ENCODE peak calls at places on chromosome 16, in nine cellular contexts. Q is tibial nerve, D is IMR-90, N is uterus, X is stomach, E is A549, C is heart left ventricle, R is ovary, U is prostate gland. J is an unnamed sample. For H3K4me1, the result is how much of the 10 kb centered on the place peaks cover.

GRCh38 chr16:20676867-20677266 is 20.6 kb downstream of the ACSM1 start:
- DNase-seq in U (no peak), E (no peak), Q (no peak), N (no peak), D (no peak), C (no peak), R (no peak), X (no peak), J (no peak)

GRCh38 chr16:84940670-84941551 is 70.4 kb downstream of the ZDHHC7 start:
- DNase-seq in E (no peak), Q (peak), U (no peak), R (no peak), C (no peak), N (peak), X (no peak), D (no peak), J (no peak)

GRCh38 chr16:69859105-69859969 is 91.8 kb upstream of the CLEC18A start:
- DNase-seq in N (no peak), E (peak), R (no peak), X (peak), U (no peak), D (no peak), Q (no peak), C (peak), J (no peak)

GRCh38 chr16:27520982-27521673 is 28.6 kb downstream of the GTF3C1 start:
- DNase-seq in X (no peak), D (peak), R (no peak), E (no peak), N (peak), C (peak), Q (no peak), U (no peak), J (no peak)

GRCh38 chr16:66639091-66639885 is 34.8 kb downstream of the CMTM3 start:
- DNase-seq in D (no peak), X (no peak), E (no peak), Q (no peak), C (no peak), U (no peak), R (no peak), N (no peak), J (no peak)

GRCh38 chr16:29114476-29115012 is 129.7 kb downstream of the LAT start:
- DNase-seq in Q (no peak), X (no peak), D (no peak), R (no peak), E (no peak), N (no peak), C (no peak), U (no peak), J (no peak)

GRCh38 chr16:80040814-80041213 is 440.3 kb upstream of the MAF start:
- DNase-seq in N (no peak), R (no peak), X (no peak), E (no peak), U (no peak), Q (no peak), D (no peak), C (no peak), J (no peak)

GRCh38 chr16:27424772-27425498 is 23.0 kb downstream of the IL21R start:
- DNase-seq in N (no peak), U (no peak), E (no peak), R (no peak), Q (no peak), D (no peak), C (peak), X (no peak), J (peak)

GRCh38 chr16:56932588-56933265 is 785 bp downstream of the HERPUD1 start:
- DNase-seq in C (peak), Q (peak), N (peak), U (peak), R (peak), X (peak), E (peak), D (peak), J (peak)

GRCh38 chr16:56935201-56935600 is 3.3 kb downstream of the HERPUD1 start:
- DNase-seq in C (no peak), R (no peak), D (no peak), U (no peak), Q (no peak), N (no peak), X (no peak), E (no peak), J (no peak)

GRCh38 chr16:56931769-56932587 is at the start of gene HERPUD1:
- DNase-seq in Q (peak), E (peak), D (peak), N (peak), X (peak), R (peak), U (peak), C (peak), J (peak)

GRCh38 chr16:56933266-56933619 is 1.3 kb downstream of the HERPUD1 start:
- DNase-seq in X (no peak), D (no peak), N (no peak), U (no peak), Q (no peak), E (no peak), R (no peak), C (no peak), J (no peak)

DNA sequence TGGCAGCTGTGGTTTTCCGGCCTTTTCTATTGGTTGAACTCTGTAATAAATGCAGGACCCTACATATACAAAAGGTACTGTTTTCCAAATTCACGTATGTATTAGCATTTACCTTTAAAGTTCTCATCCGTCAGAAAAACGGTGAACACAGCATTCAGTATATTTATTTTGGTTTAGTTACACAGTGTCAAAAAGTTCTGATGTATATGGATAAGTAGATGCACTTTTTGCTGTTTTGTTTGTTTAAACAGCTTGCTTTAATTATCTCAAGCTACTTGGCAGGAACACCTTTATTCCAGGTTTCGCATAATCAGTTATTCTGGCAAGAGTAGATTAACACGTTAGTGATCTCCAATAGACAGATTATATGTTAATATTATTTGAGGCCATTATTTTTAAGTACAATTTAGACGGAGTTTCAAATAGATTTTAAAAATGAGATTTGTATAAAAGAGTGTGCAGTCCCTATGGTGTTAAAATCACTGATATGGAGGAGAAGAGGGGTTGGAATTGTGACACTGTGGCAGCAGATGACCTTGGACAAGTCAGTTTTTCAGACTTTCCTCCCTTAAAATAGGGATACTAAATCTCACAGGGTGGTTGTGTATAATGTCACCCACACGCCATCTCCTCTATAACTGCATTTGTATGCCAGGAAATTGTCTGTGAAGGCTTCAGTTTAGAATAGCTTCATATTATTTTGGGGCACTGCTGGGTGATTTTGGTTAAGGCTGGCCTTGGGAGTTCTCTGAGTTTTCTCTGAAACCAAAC is 2.1 kb downstream of the HERPUD1 start:
- DNase-seq in Q (no peak), U (no peak), R (no peak), C (no peak), D (no peak), N (no peak), E (no peak), X (no peak), J (no peak)
- H3K4me1 ChIP-seq in Q (under half), U (under half), R (under half), C (under half), D (under half), N (under half), E (under half), X (half or more), J (half or more)

DNA sequence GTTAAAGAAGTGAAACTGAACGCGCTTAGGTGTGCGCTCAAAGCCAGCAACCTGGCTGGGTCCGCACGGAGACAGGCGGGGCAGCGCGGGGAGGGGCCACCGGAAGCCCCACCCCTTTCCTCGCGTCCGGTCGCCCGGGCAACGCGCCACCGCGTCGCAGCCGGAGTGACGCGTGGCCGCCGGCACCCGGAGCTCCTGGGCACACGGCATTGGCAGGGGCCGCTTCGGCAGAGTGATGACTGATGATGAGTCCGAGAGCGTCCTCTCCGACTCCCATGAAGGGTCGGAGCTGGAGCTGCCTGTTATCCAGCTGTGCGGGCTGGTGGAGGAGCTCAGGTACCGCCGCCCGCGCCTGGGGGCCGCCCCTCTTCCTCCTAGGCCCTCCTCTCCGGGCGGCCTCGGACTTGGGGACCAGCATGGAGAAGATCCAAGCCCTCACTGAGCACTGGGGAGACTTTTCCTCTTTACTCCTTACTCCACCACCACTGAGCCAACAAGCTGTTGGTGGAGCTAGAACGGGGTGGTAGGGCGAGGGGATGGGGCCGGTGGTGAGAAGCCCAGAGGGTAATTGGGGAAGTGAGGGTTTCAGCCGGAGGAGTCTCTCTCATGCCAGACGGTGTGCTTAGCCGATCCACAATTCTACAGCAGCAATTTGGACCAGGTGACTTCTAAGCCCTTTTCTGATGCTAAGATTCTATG is 44.9 kb downstream of the PRSS54 start:
- DNase-seq in U (peak), R (peak), C (peak), X (peak), E (peak), Q (peak), D (peak), N (peak), J (no peak)
- TF ChIP-seq POLR2A in U (no peak), R (no peak), C (no peak), X (no peak), E (peak), Q (no peak), D (no peak), N (no peak), J (no peak)

GRCh38 chr16:88407042-88407420 is 24.3 kb downstream of the ZNF469 start:
- DNase-seq in N (no peak), X (no peak), Q (no peak), C (no peak), R (no peak), U (no peak), E (no peak), D (no peak), J (no peak)

GRCh38 chr16:88404769-88405168 is 22.0 kb downstream of the ZNF469 start:
- DNase-seq in E (no peak), C (no peak), X (no peak), N (no peak), D (no peak), U (no peak), Q (no peak), R (no peak), J (no peak)

GRCh38 chr16:88405325-88406060 is 22.7 kb downstream of the ZNF469 start:
- DNase-seq in C (peak), X (peak), N (no peak), E (no peak), D (peak), Q (no peak), U (peak), R (peak), J (no peak)

GRCh38 chr16:88407807-88408206 is 25.0 kb downstream of the ZNF469 start:
- DNase-seq in U (no peak), X (no peak), C (no peak), D (no peak), N (no peak), R (no peak), E (no peak), Q (no peak), J (no peak)

DNA sequence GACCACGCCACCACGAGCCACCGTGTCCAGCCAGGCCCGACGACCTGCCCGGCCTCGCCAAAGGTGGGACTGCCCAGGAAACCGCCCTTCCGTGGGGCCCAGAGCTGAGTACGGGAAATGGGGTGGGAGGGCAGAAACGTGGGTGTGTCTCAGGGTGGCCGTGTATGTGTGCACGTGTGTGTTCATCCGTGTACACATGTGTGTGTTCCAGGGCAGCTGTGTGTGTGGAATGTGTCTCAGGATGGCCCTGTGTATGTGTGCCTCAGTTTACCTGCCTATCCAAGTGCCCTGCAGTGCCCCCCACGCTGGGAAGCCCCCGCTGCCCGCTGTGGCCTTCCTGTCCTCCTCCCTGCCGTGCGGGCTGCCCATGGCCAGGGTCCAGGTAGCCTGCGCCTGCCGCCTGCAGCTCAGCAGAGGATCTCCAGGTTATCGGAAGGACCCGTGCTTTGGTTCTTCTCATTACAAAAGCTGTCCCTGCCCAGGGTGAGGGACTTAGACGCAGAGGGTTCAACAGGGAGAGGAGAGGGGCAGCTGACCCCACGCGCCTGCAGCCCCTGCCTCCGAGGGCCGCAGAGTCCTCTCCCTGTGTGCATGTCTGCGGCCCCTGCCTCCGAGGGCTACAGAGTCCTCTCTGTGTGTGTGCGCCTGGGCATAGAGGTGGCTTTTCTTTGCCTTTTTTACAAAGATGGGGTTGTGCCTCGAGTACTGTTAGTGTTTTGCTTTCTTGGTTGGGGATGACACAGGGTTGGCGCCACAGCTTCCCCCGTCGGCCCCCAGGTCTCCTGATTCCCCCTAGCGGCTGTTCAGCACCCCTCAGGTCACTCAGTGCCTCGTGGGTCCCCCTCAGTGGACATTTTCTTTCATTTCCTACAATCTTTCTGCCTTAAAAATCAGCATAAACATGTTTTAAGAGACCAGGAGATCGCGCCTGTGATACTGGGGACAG is 23.6 kb downstream of the ZNF469 start:
- DNase-seq in C (no peak), R (no peak), N (no peak), E (no peak), X (no peak), D (no peak), U (no peak), Q (no peak), J (no peak)
- H3K4me3 ChIP-seq in C (no peak), R (peak), N (no peak), E (no peak), X (peak), D (no peak), U (peak), Q (no peak), J (peak)

DNA sequence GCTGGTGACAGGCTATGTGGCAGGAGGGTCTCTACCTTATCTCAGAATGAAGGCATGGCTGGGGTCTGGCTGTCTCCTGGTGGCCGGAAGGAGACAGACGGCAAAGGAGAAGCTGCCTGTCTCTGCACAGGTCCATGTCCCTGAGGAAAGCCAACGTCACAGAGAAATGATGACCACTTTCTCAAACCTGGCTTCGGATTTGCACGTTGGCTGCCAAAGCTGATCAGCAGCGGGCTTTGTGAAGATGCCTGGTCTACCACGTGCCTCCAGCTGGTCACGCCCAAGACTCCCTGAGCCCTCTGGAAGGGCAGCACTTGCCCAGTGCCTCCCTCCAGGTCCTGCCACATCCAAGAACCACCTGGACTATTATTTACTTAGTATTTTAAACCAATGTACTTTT is 8.4 kb downstream of the DEXI start:
- DNase-seq in N (no peak), D (no peak), C (no peak), X (no peak), Q (no peak), U (no peak), R (no peak), E (no peak), J (no peak)
- H3K4me1 ChIP-seq in N (under half), D (under half), C (half or more), X (half or more), Q (under half), U (under half), R (under half), E (under half), J (half or more)

GRCh38 chr16:14509055-14509454 is 121.0 kb downstream of the PARN start:
- DNase-seq in Q (no peak), X (no peak), C (no peak), E (peak), R (no peak), U (no peak), D (peak), N (no peak), J (no peak)
- TF ChIP-seq POLR2A in Q (no peak), X (no peak), C (no peak), E (no peak), R (no peak), U (no peak), D (no peak), N (no peak), J (no peak)

DNA sequence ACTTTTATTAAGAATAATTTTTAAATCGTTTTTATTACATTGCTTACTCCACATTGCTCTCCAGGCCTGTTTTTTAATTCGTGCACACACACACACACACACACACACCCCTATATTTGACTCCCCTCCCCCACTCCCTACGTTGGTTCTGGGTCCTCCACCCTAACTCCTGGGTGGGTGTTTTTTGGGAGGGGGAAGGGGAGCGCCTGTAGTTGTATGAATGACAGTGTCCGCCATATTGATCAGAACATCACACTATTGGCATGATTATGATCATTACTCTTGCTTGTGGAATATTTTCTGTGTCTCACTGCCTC is 1.3 kb downstream of the GNAO1 start:
- DNase-seq in R (no peak), Q (no peak), D (no peak), U (no peak), E (no peak), N (no peak), X (no peak), C (no peak), J (no peak)
- H3K4me3 ChIP-seq in R (peak), Q (no peak), D (no peak), U (no peak), E (no peak), N (no peak), X (peak), C (peak), J (peak)

GRCh38 chr16:15764112-15764511 is 92.7 kb downstream of the MYH11 start:
- DNase-seq in E (no peak), Q (no peak), U (no peak), D (no peak), R (no peak), C (no peak), N (no peak), X (no peak), J (no peak)
- H3K4me1 ChIP-seq in E (under half), Q (under half), U (under half), D (under half), R (under half), C (under half), N (under half), X (under half), J (under half)